ENCODE peak calls at places on chromosomes 4 and X, in four cellular contexts. N is HCT116, M is BJ, C is upper lobe of right lung. X is an unnamed sample.
A peak's percentile ranks its signal among the peaks of the same experiment; 100 is the strongest.

GRCh38 chrX:54808109-54808604 is 612 bp downstream of the MAGED2 start:
- DNase-seq in N (peak; percentile 6), M (no peak), C (peak; percentile 79), X (no peak)

GRCh38 chr4:109332926-109333464 is 30.5 kb upstream of the COL25A1 start:
- DNase-seq in N (no peak), M (no peak), C (no peak), X (no peak)

GRCh38 chrX:66074920-66075879 is 35.3 kb upstream of the VSIG4 start:
- DNase-seq in N (no peak), M (no peak), C (no peak), X (no peak)

GRCh38 chr4:101355767-101356702 is 8.7 kb upstream of the PPP3CA start:
- DNase-seq in N (peak; percentile 74), M (no peak), C (no peak), X (no peak)

GRCh38 chr4:57682275-57682674 is 572.1 kb upstream of the IGFBP7 start:
- DNase-seq in N (no peak), M (no peak), C (no peak), X (no peak)

GRCh38 chr4:1565598-1566295 is 118.4 kb downstream of the FAM53A start:
- DNase-seq in N (no peak), M (no peak), C (no peak), X (no peak)

GRCh38 chrX:276588-277171 is 4.5 kb upstream of the PLCXD1 start:
- DNase-seq in N (no peak), M (no peak), C (peak; percentile 82), X (no peak)

GRCh38 chrX:68941385-68941952 is 112.6 kb downstream of the EFNB1 start:
- DNase-seq in N (no peak), M (no peak), C (no peak), X (no peak)

GRCh38 chr4:73257995-73258667 is 467 bp downstream of the ANKRD17 start:
- DNase-seq in N (no peak), M (no peak), C (no peak), X (no peak)

GRCh38 chr4:85825937-85826678 is 351.2 kb downstream of the ARHGAP24 start:
- DNase-seq in N (no peak), M (no peak), C (no peak), X (peak; percentile 97)

GRCh38 chr4:140740906-140741670 is 15.1 kb downstream of the TBC1D9 start:
- DNase-seq in N (no peak), M (no peak), C (no peak), X (no peak)

GRCh38 chr4:24114444-24114843 is 224.6 kb upstream of the PPARGC1A start:
- DNase-seq in N (no peak), M (no peak), C (no peak), X (no peak)

GRCh38 chr4:121784975-121785374 is 16.1 kb upstream of the EXOSC9 start:
- DNase-seq in N (no peak), M (peak; percentile 87), C (no peak), X (peak; percentile 50)

GRCh38 chrX:136067946-136068345 is 79.4 kb upstream of the FHL1 start:
- DNase-seq in N (no peak), M (no peak), C (no peak), X (no peak)

GRCh38 chr4:74133786-74134499 is 24.0 kb upstream of the MTHFD2L start:
- DNase-seq in N (peak; percentile 86), M (no peak), C (peak; percentile 80), X (peak; percentile 52)

GRCh38 chr4:100049872-100050271 is 99.8 kb upstream of the H2AZ1 start:
- DNase-seq in N (no peak), M (no peak), C (no peak), X (peak; percentile 9)

GRCh38 chr4:186819357-186820086 is 95.9 kb upstream of the FAT1 start:
- DNase-seq in N (no peak), M (no peak), C (no peak), X (no peak)

GRCh38 chr4:40185830-40186664 is 10.8 kb upstream of the RHOH start:
- DNase-seq in N (no peak), M (peak; percentile 2), C (no peak), X (no peak)

GRCh38 chrX:98523026-98523425 is 1639.3 kb downstream of the RPA4 start:
- DNase-seq in N (no peak), M (no peak), C (no peak), X (no peak)
- H3K4me3 ChIP-seq in N (no peak overlapping the region), M (no peak overlapping the region), C (no peak overlapping the region), X (no peak overlapping the region)

GRCh38 chr4:184457530-184458249 is 16.7 kb downstream of the IRF2 start:
- DNase-seq in N (no peak), M (no peak), C (no peak), X (no peak)
- TF ChIP-seq CTCF in N (no peak), M (no peak), C (no peak), X (no peak)

GRCh38 chr4:507745-508512 is 8.9 kb downstream of the PIGG start:
- DNase-seq in N (no peak), M (no peak), C (no peak), X (no peak)
- H3K27me3 ChIP-seq in N (no peaks in the 10 kb centered on the region), M (no peaks in the 10 kb centered on the region), C (no peaks in the 10 kb centered on the region), X (no peaks in the 10 kb centered on the region)

GRCh38 chr4:87978656-87979055 is 3.1 kb downstream of the SPP1 start:
- DNase-seq in N (no peak), M (no peak), C (no peak), X (peak; percentile 48)

GRCh38 chr4:87974856-87975462 is 555 bp upstream of the SPP1 start:
- DNase-seq in N (no peak), M (no peak), C (no peak), X (peak; percentile 57)

GRCh38 chr4:87973283-87974169 is 2.0 kb upstream of the SPP1 start:
- DNase-seq in N (peak; percentile 59), M (peak; percentile 84), C (no peak), X (peak; percentile 72)

GRCh38 chr4:87977521-87978278 is 2.2 kb downstream of the SPP1 start:
- DNase-seq in N (no peak), M (no peak), C (no peak), X (no peak)

DNA sequence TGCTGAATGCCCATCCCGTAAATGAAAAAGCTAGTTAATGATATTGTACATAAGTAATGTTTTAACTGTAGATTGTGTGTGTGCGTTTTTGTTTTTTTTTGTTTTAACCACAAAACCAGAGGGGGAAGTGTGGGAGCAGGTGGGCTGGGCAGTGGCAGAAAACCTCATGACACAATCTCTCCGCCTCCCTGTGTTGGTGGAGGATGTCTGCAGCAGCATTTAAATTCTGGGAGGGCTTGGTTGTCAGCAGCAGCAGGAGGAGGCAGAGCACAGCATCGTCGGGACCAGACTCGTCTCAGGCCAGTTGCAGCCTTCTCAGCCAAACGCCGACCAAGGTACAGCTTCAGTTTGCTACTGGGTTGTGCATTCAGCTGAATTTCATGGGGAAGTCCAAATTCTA is at the start of gene SPP1:
- DNase-seq in N (no peak), M (no peak), C (no peak), X (peak; percentile 91)
- H3K4me3 ChIP-seq in N (peak within 1 kb of the TSS; percentile 41), M (no peak within 1 kb of the TSS), C (no peak within 1 kb of the TSS), X (peak within 1 kb of the TSS; percentile 55)

DNA sequence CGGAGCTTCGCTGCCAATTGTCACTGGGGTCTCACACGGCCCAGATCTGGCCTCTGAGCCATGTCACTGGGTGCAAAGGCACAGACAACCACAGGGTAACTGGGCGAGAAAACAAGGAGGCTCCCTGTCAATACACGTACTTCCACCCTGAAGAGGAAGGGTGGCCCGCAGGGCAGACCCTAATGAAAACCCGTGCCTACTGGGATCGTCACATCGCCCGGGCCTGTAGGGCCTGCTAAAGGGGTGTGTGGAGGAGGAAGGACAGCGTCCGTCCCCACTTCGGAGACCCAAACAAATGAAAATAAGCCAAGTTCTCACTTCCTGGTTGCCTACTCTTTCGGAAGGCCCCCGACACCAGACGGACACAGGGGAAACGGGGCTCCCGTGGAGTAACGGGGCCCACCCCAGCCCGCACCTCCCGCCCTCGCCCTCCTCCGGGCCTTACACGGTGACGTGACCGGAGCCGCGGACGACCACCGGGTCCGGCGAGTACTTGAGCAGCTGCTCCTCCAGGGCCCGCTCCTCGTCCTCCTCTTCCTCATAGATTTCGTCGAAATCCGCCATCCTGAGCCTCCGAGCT is 578 bp downstream of the CHIC2 start:
- DNase-seq in N (no peak), M (no peak), C (peak; percentile 74), X (no peak)
- TF ChIP-seq CTCF in N (no peak), M (no peak), C (no peak), X (no peak)

DNA sequence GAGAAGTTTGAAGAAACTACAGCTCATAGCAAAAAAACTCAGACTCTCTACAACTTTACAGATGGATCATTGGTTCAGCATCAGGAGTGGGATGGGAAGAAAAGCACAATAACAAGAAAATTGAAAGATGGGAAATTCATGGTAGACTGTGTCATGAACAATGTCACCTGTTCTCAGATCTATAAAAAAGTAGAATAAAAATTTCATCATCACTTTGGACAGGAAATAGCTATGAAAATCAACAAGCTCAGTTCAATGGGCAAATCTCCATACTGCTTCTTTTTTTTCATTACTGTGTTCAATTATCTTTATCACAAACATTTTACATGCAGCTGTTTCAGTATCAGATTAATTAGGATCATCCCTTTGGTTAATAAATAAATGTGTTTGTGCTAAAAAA is 76.5 kb upstream of the RAPGEF2 start:
- DNase-seq in N (no peak), M (no peak), C (no peak), X (no peak)
- H3K27me3 ChIP-seq in N (no peaks in the 10 kb centered on the region), M (no peaks in the 10 kb centered on the region), C (no peaks in the 10 kb centered on the region), X (no peaks in the 10 kb centered on the region)